ENCODE peak calls at places on chromosomes 7 and 10, in ten cellular contexts. One of them, this sample, is unnamed.

GRCh38 chr7:28984631-28985030 is 26.5 kb upstream of the TRIL start:
- DNase-seq in IMR-90: peak
- DNase-seq in astrocyte of the cerebellum: peak
- DNase-seq in CD14-positive monocyte: no peak
- DNase-seq in CD4-positive, alpha-beta T cell: no peak
- DNase-seq in adrenal gland: peak
- DNase-seq in lower leg skin: no peak
- DNase-seq in coronary artery: no peak
- DNase-seq in spleen: no peak
- DNase-seq in progenitor cell of endocrine pancreas: no peak
- DNase-seq in this sample: no peak

GRCh38 chr7:75937958-75938786 is 23.2 kb downstream of the POR start:
- DNase-seq in IMR-90: peak
- DNase-seq in astrocyte of the cerebellum: peak
- DNase-seq in CD14-positive monocyte: peak
- DNase-seq in CD4-positive, alpha-beta T cell: no peak
- DNase-seq in adrenal gland: peak
- DNase-seq in lower leg skin: peak
- DNase-seq in coronary artery: peak
- DNase-seq in spleen: no peak
- DNase-seq in progenitor cell of endocrine pancreas: no peak
- DNase-seq in this sample: no peak

GRCh38 chr10:33126118-33126517 is 168.1 kb upstream of the ITGB1 start:
- DNase-seq in IMR-90: peak
- DNase-seq in astrocyte of the cerebellum: no peak
- DNase-seq in CD14-positive monocyte: no peak
- DNase-seq in CD4-positive, alpha-beta T cell: no peak
- DNase-seq in adrenal gland: peak
- DNase-seq in lower leg skin: no peak
- DNase-seq in coronary artery: no peak
- DNase-seq in spleen: no peak
- DNase-seq in progenitor cell of endocrine pancreas: no peak
- DNase-seq in this sample: no peak

GRCh38 chr7:12281026-12281425 is 69.9 kb downstream of the TMEM106B start:
- DNase-seq in IMR-90: peak
- DNase-seq in astrocyte of the cerebellum: no peak
- DNase-seq in CD14-positive monocyte: no peak
- DNase-seq in CD4-positive, alpha-beta T cell: no peak
- DNase-seq in adrenal gland: no peak
- DNase-seq in lower leg skin: no peak
- DNase-seq in coronary artery: no peak
- DNase-seq in spleen: no peak
- DNase-seq in progenitor cell of endocrine pancreas: no peak
- DNase-seq in this sample: no peak

GRCh38 chr7:92527300-92528187 is 776 bp downstream of the PEX1 start:
- DNase-seq in IMR-90: peak
- DNase-seq in astrocyte of the cerebellum: peak
- DNase-seq in CD14-positive monocyte: no peak
- DNase-seq in CD4-positive, alpha-beta T cell: peak
- DNase-seq in adrenal gland: peak
- DNase-seq in lower leg skin: peak
- DNase-seq in coronary artery: no peak
- DNase-seq in spleen: peak
- DNase-seq in progenitor cell of endocrine pancreas: peak
- DNase-seq in this sample: no peak

GRCh38 chr7:33753881-33754525 is 151.3 kb upstream of the BMPER start:
- DNase-seq in IMR-90: peak
- DNase-seq in astrocyte of the cerebellum: no peak
- DNase-seq in CD14-positive monocyte: no peak
- DNase-seq in CD4-positive, alpha-beta T cell: no peak
- DNase-seq in adrenal gland: no peak
- DNase-seq in lower leg skin: no peak
- DNase-seq in coronary artery: no peak
- DNase-seq in spleen: no peak
- DNase-seq in progenitor cell of endocrine pancreas: no peak
- DNase-seq in this sample: no peak

GRCh38 chr7:36388423-36388822 is 1.2 kb upstream of the ANLN start:
- DNase-seq in IMR-90: no peak
- DNase-seq in astrocyte of the cerebellum: no peak
- DNase-seq in CD14-positive monocyte: no peak
- DNase-seq in CD4-positive, alpha-beta T cell: no peak
- DNase-seq in adrenal gland: no peak
- DNase-seq in lower leg skin: no peak
- DNase-seq in coronary artery: no peak
- DNase-seq in spleen: no peak
- DNase-seq in progenitor cell of endocrine pancreas: no peak
- DNase-seq in this sample: no peak

GRCh38 chr10:20995123-20995978 is 98.2 kb upstream of the NEBL start:
- DNase-seq in IMR-90: no peak
- DNase-seq in astrocyte of the cerebellum: no peak
- DNase-seq in CD14-positive monocyte: no peak
- DNase-seq in CD4-positive, alpha-beta T cell: no peak
- DNase-seq in adrenal gland: no peak
- DNase-seq in lower leg skin: no peak
- DNase-seq in coronary artery: no peak
- DNase-seq in spleen: no peak
- DNase-seq in progenitor cell of endocrine pancreas: no peak
- DNase-seq in this sample: no peak

GRCh38 chr10:96890172-96890513 is 58.0 kb downstream of the LCOR start:
- DNase-seq in IMR-90: no peak
- DNase-seq in astrocyte of the cerebellum: no peak
- DNase-seq in CD14-positive monocyte: no peak
- DNase-seq in CD4-positive, alpha-beta T cell: no peak
- DNase-seq in adrenal gland: no peak
- DNase-seq in lower leg skin: no peak
- DNase-seq in coronary artery: no peak
- DNase-seq in spleen: no peak
- DNase-seq in progenitor cell of endocrine pancreas: no peak
- DNase-seq in this sample: no peak

GRCh38 chr7:112174192-112174591 is 32.0 kb downstream of the DOCK4 start:
- DNase-seq in IMR-90: no peak
- DNase-seq in astrocyte of the cerebellum: no peak
- DNase-seq in CD14-positive monocyte: no peak
- DNase-seq in CD4-positive, alpha-beta T cell: no peak
- DNase-seq in adrenal gland: no peak
- DNase-seq in lower leg skin: no peak
- DNase-seq in coronary artery: no peak
- DNase-seq in spleen: no peak
- DNase-seq in progenitor cell of endocrine pancreas: no peak
- DNase-seq in this sample: no peak

GRCh38 chr10:31319602-31320178 is 674 bp downstream of the ZEB1 start:
- DNase-seq in IMR-90: no peak
- DNase-seq in astrocyte of the cerebellum: no peak
- DNase-seq in CD14-positive monocyte: no peak
- DNase-seq in CD4-positive, alpha-beta T cell: peak
- DNase-seq in adrenal gland: no peak
- DNase-seq in lower leg skin: no peak
- DNase-seq in coronary artery: no peak
- DNase-seq in spleen: peak
- DNase-seq in progenitor cell of endocrine pancreas: no peak
- DNase-seq in this sample: no peak

GRCh38 chr10:127151981-127152699 is 44.3 kb downstream of the INSYN2A start:
- DNase-seq in IMR-90: peak
- DNase-seq in astrocyte of the cerebellum: no peak
- DNase-seq in CD14-positive monocyte: no peak
- DNase-seq in CD4-positive, alpha-beta T cell: no peak
- DNase-seq in adrenal gland: no peak
- DNase-seq in lower leg skin: no peak
- DNase-seq in coronary artery: no peak
- DNase-seq in spleen: no peak
- DNase-seq in progenitor cell of endocrine pancreas: no peak
- DNase-seq in this sample: no peak

GRCh38 chr10:61882621-61883375 is 18.7 kb upstream of the ARID5B start:
- DNase-seq in IMR-90: peak
- DNase-seq in astrocyte of the cerebellum: no peak
- DNase-seq in CD14-positive monocyte: no peak
- DNase-seq in CD4-positive, alpha-beta T cell: no peak
- DNase-seq in adrenal gland: no peak
- DNase-seq in lower leg skin: no peak
- DNase-seq in coronary artery: no peak
- DNase-seq in spleen: no peak
- DNase-seq in progenitor cell of endocrine pancreas: no peak
- DNase-seq in this sample: no peak

GRCh38 chr10:3781458-3782098 is 3.4 kb downstream of the KLF6 start:
- DNase-seq in IMR-90: peak
- DNase-seq in astrocyte of the cerebellum: no peak
- DNase-seq in CD14-positive monocyte: peak
- DNase-seq in CD4-positive, alpha-beta T cell: peak
- DNase-seq in adrenal gland: peak
- DNase-seq in lower leg skin: peak
- DNase-seq in coronary artery: peak
- DNase-seq in spleen: peak
- DNase-seq in progenitor cell of endocrine pancreas: no peak
- DNase-seq in this sample: no peak

GRCh38 chr10:70296406-70296899 is 12.6 kb upstream of the NPFFR1 start:
- DNase-seq in IMR-90: peak
- DNase-seq in astrocyte of the cerebellum: peak
- DNase-seq in CD14-positive monocyte: peak
- DNase-seq in CD4-positive, alpha-beta T cell: no peak
- DNase-seq in adrenal gland: peak
- DNase-seq in lower leg skin: peak
- DNase-seq in coronary artery: peak
- DNase-seq in spleen: peak
- DNase-seq in progenitor cell of endocrine pancreas: no peak
- DNase-seq in this sample: no peak

GRCh38 chr10:129756912-129757861 is 206.9 kb downstream of the EBF3 start:
- DNase-seq in IMR-90: no peak
- DNase-seq in astrocyte of the cerebellum: peak
- DNase-seq in CD14-positive monocyte: no peak
- DNase-seq in CD4-positive, alpha-beta T cell: no peak
- DNase-seq in adrenal gland: peak
- DNase-seq in lower leg skin: peak
- DNase-seq in coronary artery: no peak
- DNase-seq in spleen: peak
- DNase-seq in progenitor cell of endocrine pancreas: peak
- DNase-seq in this sample: no peak

GRCh38 chr10:108036298-108036697 is 871.8 kb upstream of the SORCS1 start:
- DNase-seq in IMR-90: no peak
- DNase-seq in astrocyte of the cerebellum: no peak
- DNase-seq in CD14-positive monocyte: no peak
- DNase-seq in CD4-positive, alpha-beta T cell: no peak
- DNase-seq in adrenal gland: no peak
- DNase-seq in lower leg skin: no peak
- DNase-seq in coronary artery: no peak
- DNase-seq in spleen: no peak
- DNase-seq in progenitor cell of endocrine pancreas: no peak
- DNase-seq in this sample: no peak

DNA sequence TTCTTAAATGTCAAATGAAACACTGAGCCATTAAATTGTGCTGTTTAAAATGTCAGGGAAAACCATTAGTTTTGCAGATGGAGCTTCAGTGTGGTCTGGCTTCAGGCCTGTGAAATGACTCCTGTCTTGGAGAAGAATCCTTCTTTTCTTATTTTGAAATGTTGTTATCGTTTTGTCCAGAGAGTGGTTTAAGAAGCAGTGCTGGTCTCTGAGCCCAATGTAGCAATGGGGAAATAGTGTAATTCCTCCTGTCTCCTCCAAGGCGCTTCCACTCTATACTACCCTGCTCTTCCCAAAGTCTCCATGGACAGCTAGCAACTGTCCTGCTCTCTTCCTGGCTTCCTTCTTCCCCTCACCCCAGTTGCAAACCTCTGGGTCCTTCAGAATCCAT is 177.6 kb downstream of the REEP3 start:
- DNase-seq in IMR-90: no peak
- DNase-seq in astrocyte of the cerebellum: no peak
- DNase-seq in CD14-positive monocyte: no peak
- DNase-seq in CD4-positive, alpha-beta T cell: no peak
- DNase-seq in adrenal gland: no peak
- DNase-seq in lower leg skin: no peak
- DNase-seq in coronary artery: no peak
- DNase-seq in spleen: no peak
- DNase-seq in progenitor cell of endocrine pancreas: no peak
- DNase-seq in this sample: no peak
- TF ChIP-seq CTCF in IMR-90: no peak
- TF ChIP-seq CTCF in astrocyte of the cerebellum: peak
- TF ChIP-seq CTCF in CD14-positive monocyte: no peak
- TF ChIP-seq CTCF in CD4-positive, alpha-beta T cell: no peak
- TF ChIP-seq CTCF in adrenal gland: no peak
- TF ChIP-seq CTCF in lower leg skin: no peak
- TF ChIP-seq CTCF in coronary artery: no peak
- TF ChIP-seq CTCF in spleen: no peak
- TF ChIP-seq CTCF in progenitor cell of endocrine pancreas: no peak
- TF ChIP-seq CTCF in this sample: no peak

GRCh38 chr7:94509879-94510581 is 421 bp downstream of the CASD1 start:
- DNase-seq in IMR-90: peak
- DNase-seq in astrocyte of the cerebellum: peak
- DNase-seq in CD14-positive monocyte: peak
- DNase-seq in CD4-positive, alpha-beta T cell: peak
- DNase-seq in adrenal gland: peak
- DNase-seq in lower leg skin: peak
- DNase-seq in coronary artery: peak
- DNase-seq in spleen: peak
- DNase-seq in progenitor cell of endocrine pancreas: peak
- DNase-seq in this sample: peak
- TF ChIP-seq CTCF in IMR-90: peak
- TF ChIP-seq CTCF in astrocyte of the cerebellum: peak
- TF ChIP-seq CTCF in CD14-positive monocyte: peak
- TF ChIP-seq CTCF in CD4-positive, alpha-beta T cell: peak
- TF ChIP-seq CTCF in adrenal gland: no peak
- TF ChIP-seq CTCF in lower leg skin: no peak
- TF ChIP-seq CTCF in coronary artery: no peak
- TF ChIP-seq CTCF in spleen: no peak
- TF ChIP-seq CTCF in progenitor cell of endocrine pancreas: peak
- TF ChIP-seq CTCF in this sample: peak

DNA sequence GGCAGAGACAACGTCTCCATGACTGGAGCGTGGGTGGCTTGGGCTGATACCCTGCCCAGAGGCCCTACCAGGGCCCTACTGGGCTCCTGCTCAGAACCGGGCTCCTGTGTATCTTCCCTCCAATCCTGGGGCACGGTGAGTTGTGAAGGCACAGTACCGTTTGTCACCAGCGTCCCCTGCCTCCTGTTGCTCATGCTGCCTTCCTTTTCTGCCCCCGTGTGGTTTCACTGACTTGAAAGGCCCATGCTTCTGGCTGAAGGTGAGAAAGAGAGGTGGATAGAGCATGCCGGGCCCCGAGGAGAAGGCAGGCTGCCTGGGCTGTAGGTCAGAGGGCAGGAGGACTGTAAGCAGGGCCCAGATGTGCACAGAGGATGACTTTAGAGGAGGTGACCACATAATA is 9.1 kb upstream of the DMBT1 start:
- DNase-seq in IMR-90: no peak
- DNase-seq in astrocyte of the cerebellum: no peak
- DNase-seq in CD14-positive monocyte: no peak
- DNase-seq in CD4-positive, alpha-beta T cell: peak
- DNase-seq in adrenal gland: no peak
- DNase-seq in lower leg skin: no peak
- DNase-seq in coronary artery: peak
- DNase-seq in spleen: no peak
- DNase-seq in progenitor cell of endocrine pancreas: no peak
- DNase-seq in this sample: no peak
- TF ChIP-seq CTCF in IMR-90: no peak
- TF ChIP-seq CTCF in astrocyte of the cerebellum: no peak
- TF ChIP-seq CTCF in CD14-positive monocyte: no peak
- TF ChIP-seq CTCF in CD4-positive, alpha-beta T cell: no peak
- TF ChIP-seq CTCF in adrenal gland: no peak
- TF ChIP-seq CTCF in lower leg skin: no peak
- TF ChIP-seq CTCF in coronary artery: no peak
- TF ChIP-seq CTCF in spleen: no peak
- TF ChIP-seq CTCF in progenitor cell of endocrine pancreas: no peak
- TF ChIP-seq CTCF in this sample: no peak

GRCh38 chr7:101156277-101156676 is 2.0 kb downstream of the AP1S1 start:
- DNase-seq in IMR-90: no peak
- DNase-seq in astrocyte of the cerebellum: no peak
- DNase-seq in CD14-positive monocyte: no peak
- DNase-seq in CD4-positive, alpha-beta T cell: no peak
- DNase-seq in adrenal gland: no peak
- DNase-seq in lower leg skin: no peak
- DNase-seq in coronary artery: no peak
- DNase-seq in spleen: no peak
- DNase-seq in progenitor cell of endocrine pancreas: no peak
- DNase-seq in this sample: no peak
- TF ChIP-seq CTCF in IMR-90: peak
- TF ChIP-seq CTCF in astrocyte of the cerebellum: peak
- TF ChIP-seq CTCF in CD14-positive monocyte: no peak
- TF ChIP-seq CTCF in CD4-positive, alpha-beta T cell: no peak
- TF ChIP-seq CTCF in adrenal gland: no peak
- TF ChIP-seq CTCF in lower leg skin: no peak
- TF ChIP-seq CTCF in coronary artery: no peak
- TF ChIP-seq CTCF in spleen: no peak
- TF ChIP-seq CTCF in progenitor cell of endocrine pancreas: peak
- TF ChIP-seq CTCF in this sample: no peak